ENCODE peak calls at places on chromosomes 1 and 21, in ten cellular contexts. A, O, Z, X, S, U, C, T, M and B are unnamed samples.

GRCh38 chr1:179706339-179706941 is 36.7 kb upstream of the FAM163A start:
- DNase-seq in X (peak; percentile 47), O (peak; percentile 80), S (peak; percentile 24), Z (no peak), T (no peak), A (peak; percentile 60), U (peak; percentile 66), C (peak; percentile 63), M (peak; percentile 74), B (no peak)

GRCh38 chr21:15686506-15686905 is 43.3 kb upstream of the USP25 start:
- DNase-seq in A (no peak), U (no peak), T (no peak), C (no peak), M (no peak), O (no peak), X (no peak), S (no peak), Z (no peak), B (no peak)

GRCh38 chr1:22291494-22291893 is 148.6 kb upstream of the WNT4 start:
- DNase-seq in M (no peak), U (no peak), S (no peak), A (no peak), O (no peak), Z (no peak), T (no peak), X (no peak), C (no peak), B (peak; percentile 9)

GRCh38 chr1:61287014-61287413 is 204.7 kb downstream of the NFIA start:
- DNase-seq in A (no peak), S (no peak), C (no peak), Z (no peak), M (no peak), X (peak; percentile 73), U (no peak), O (no peak), T (no peak), B (no peak)

GRCh38 chr1:206816390-206817287 is 44.3 kb upstream of the IL10 start:
- DNase-seq in S (no peak), M (no peak), X (no peak), O (no peak), A (peak; percentile 50), Z (no peak), T (no peak), C (peak; percentile 24), U (no peak), B (no peak)

GRCh38 chr1:229192031-229192430 is 78.9 kb upstream of the RAB4A start:
- DNase-seq in X (peak; percentile 93), Z (no peak), A (peak; percentile 39), S (no peak), T (no peak), U (no peak), C (no peak), M (no peak), O (no peak), B (no peak)

GRCh38 chr1:201268604-201269151 is 14.6 kb upstream of the PKP1 start:
- DNase-seq in X (peak; percentile 81), T (peak; percentile 56), A (peak; percentile 80), M (peak; percentile 64), S (no peak), U (peak; percentile 99), Z (no peak), O (peak; percentile 36), C (peak; percentile 51), B (no peak)

GRCh38 chr1:171909711-171910110 is 68.4 kb downstream of the DNM3 start:
- DNase-seq in T (no peak), Z (peak; percentile 36), U (no peak), S (no peak), C (no peak), X (no peak), A (no peak), M (no peak), O (no peak), B (no peak)

GRCh38 chr21:45848805-45849204 is 132.8 kb upstream of the COL6A1 start:
- DNase-seq in X (no peak), U (no peak), S (no peak), M (no peak), O (no peak), C (no peak), A (no peak), T (no peak), Z (no peak), B (no peak)

GRCh38 chr21:45847870-45848269 is 133.7 kb upstream of the COL6A1 start:
- DNase-seq in A (no peak), M (no peak), S (no peak), Z (no peak), X (no peak), O (peak; percentile 17), T (no peak), U (peak; percentile 50), C (no peak), B (no peak)

GRCh38 chr21:45850181-45850580 is 131.4 kb upstream of the COL6A1 start:
- DNase-seq in T (no peak), Z (no peak), C (no peak), A (no peak), O (peak; percentile 12), S (no peak), M (no peak), U (no peak), X (no peak), B (no peak)

GRCh38 chr21:45848352-45848751 is 133.2 kb upstream of the COL6A1 start:
- DNase-seq in A (no peak), Z (no peak), U (no peak), T (no peak), X (no peak), M (no peak), C (no peak), O (no peak), S (no peak), B (no peak)

GRCh38 chr21:45849651-45850050 is 131.9 kb upstream of the COL6A1 start:
- DNase-seq in X (no peak), A (no peak), T (no peak), U (no peak), O (peak; percentile 42), Z (no peak), C (no peak), S (no peak), M (no peak), B (no peak)
- H3K36me3 ChIP-seq in X (no peaks in the 10 kb centered on the region), A (peaks cover 3% of the 10 kb centered on the region), T (no peaks in the 10 kb centered on the region), U (no peaks in the 10 kb centered on the region), O (no peaks in the 10 kb centered on the region), Z (no peaks in the 10 kb centered on the region), C (no peaks in the 10 kb centered on the region), S (no peaks in the 10 kb centered on the region), M (no peaks in the 10 kb centered on the region), B (no peaks in the 10 kb centered on the region)

GRCh38 chr21:29335720-29336119 is 37.0 kb downstream of the BACH1 start:
- DNase-seq in C (no peak), X (peak; percentile 48), S (no peak), U (no peak), T (no peak), M (no peak), Z (no peak), O (no peak), A (no peak), B (no peak)
- H3K36me3 ChIP-seq in C (peaks cover 4% of the 10 kb centered on the region), X (peaks cover 3% of the 10 kb centered on the region), S (no peaks in the 10 kb centered on the region), U (peaks cover 69% of the 10 kb centered on the region), T (no peaks in the 10 kb centered on the region), M (no peaks in the 10 kb centered on the region), Z (peaks cover 3% of the 10 kb centered on the region), O (peaks cover 31% of the 10 kb centered on the region), A (peaks cover 3% of the 10 kb centered on the region), B (no peaks in the 10 kb centered on the region)

GRCh38 chr1:23977854-23978191 is 2.3 kb downstream of the SRSF10 start:
- DNase-seq in T (no peak), X (no peak), C (no peak), S (no peak), A (no peak), Z (no peak), O (no peak), U (no peak), M (no peak), B (no peak)
- H3K36me3 ChIP-seq in T (peaks cover 2% of the 10 kb centered on the region), X (peaks cover 1% of the 10 kb centered on the region), C (peaks cover 2% of the 10 kb centered on the region), S (no peaks in the 10 kb centered on the region), A (peaks cover 9% of the 10 kb centered on the region), Z (peaks cover 61% of the 10 kb centered on the region), O (peaks cover 58% of the 10 kb centered on the region), U (peaks cover 70% of the 10 kb centered on the region), M (peaks cover 17% of the 10 kb centered on the region), B (no peaks in the 10 kb centered on the region)

GRCh38 chr1:40768146-40768990 is 15.2 kb upstream of the KCNQ4 start:
- DNase-seq in S (no peak), T (no peak), X (no peak), M (no peak), U (no peak), Z (no peak), C (no peak), O (no peak), A (no peak), B (no peak)
- H3K36me3 ChIP-seq in S (peaks cover 5% of the 10 kb centered on the region), T (peaks cover 1% of the 10 kb centered on the region), X (peaks cover 20% of the 10 kb centered on the region), M (no peaks in the 10 kb centered on the region), U (peaks cover 58% of the 10 kb centered on the region), Z (peaks cover 69% of the 10 kb centered on the region), C (peaks cover 11% of the 10 kb centered on the region), O (peaks cover 86% of the 10 kb centered on the region), A (peaks cover 74% of the 10 kb centered on the region), B (peaks cover 12% of the 10 kb centered on the region)

DNA sequence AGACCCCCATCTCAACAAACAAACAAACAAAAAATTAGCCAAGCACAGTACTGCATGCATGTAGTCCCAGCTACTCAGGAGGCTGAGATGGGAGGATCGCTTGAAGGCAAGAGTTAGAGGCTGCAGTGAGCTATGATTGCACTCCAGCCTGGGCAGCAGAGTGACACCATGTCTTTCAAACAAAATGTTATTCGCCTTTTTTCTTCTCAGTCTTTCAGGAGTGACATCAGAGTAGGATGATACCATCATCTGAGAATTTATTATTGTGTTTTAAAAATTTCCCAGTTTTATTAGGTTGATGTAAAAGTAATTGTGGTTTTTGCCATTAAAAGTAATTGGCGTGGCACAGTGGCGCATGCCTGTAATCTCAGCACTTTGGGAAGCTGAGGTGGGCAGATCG is 10.8 kb downstream of the PARK7 start:
- DNase-seq in U (no peak), S (no peak), C (no peak), T (no peak), Z (no peak), A (no peak), O (no peak), M (no peak), X (no peak), B (no peak)
- H3K36me3 ChIP-seq in U (peaks cover 67% of the 10 kb centered on the region), S (peaks cover 3% of the 10 kb centered on the region), C (peaks cover 21% of the 10 kb centered on the region), T (no peaks in the 10 kb centered on the region), Z (peaks cover 59% of the 10 kb centered on the region), A (peaks cover 43% of the 10 kb centered on the region), O (peaks cover 69% of the 10 kb centered on the region), M (peaks cover 18% of the 10 kb centered on the region), X (peaks cover 19% of the 10 kb centered on the region), B (peaks cover 5% of the 10 kb centered on the region)

GRCh38 chr1:46362158-46362557 is 21.6 kb downstream of the NSUN4 start:
- DNase-seq in T (no peak), O (no peak), A (no peak), Z (no peak), X (no peak), C (no peak), U (peak; percentile 74), M (peak; percentile 4), S (no peak), B (no peak)
- H3K36me3 ChIP-seq in T (no peaks in the 10 kb centered on the region), O (peaks cover 51% of the 10 kb centered on the region), A (peaks cover 31% of the 10 kb centered on the region), Z (peaks cover 49% of the 10 kb centered on the region), X (peaks cover 20% of the 10 kb centered on the region), C (peaks cover 19% of the 10 kb centered on the region), U (peaks cover 6% of the 10 kb centered on the region), M (no peaks in the 10 kb centered on the region), S (no peaks in the 10 kb centered on the region), B (peaks cover 4% of the 10 kb centered on the region)